ENCODE peak calls at places on chromosomes 12 and 14, in five cellular contexts. G, S, R, U and B are unnamed samples.

GRCh38 chr14:96797943-96798349 is 764 bp downstream of the VRK1 start:
- DNase-seq in G (no peak), S (no peak), R (peak; percentile 17), U (no peak), B (no peak)

GRCh38 chr14:23694085-23694975 is 58.2 kb downstream of the DHRS2 start:
- DNase-seq in G (no peak), S (no peak), R (no peak), U (no peak), B (no peak)

GRCh38 chr12:47124451-47124850 is 44.7 kb upstream of the AMIGO2 start:
- DNase-seq in G (no peak), S (no peak), R (no peak), U (no peak), B (no peak)

GRCh38 chr14:99612065-99612736 is 8.2 kb upstream of the CCDC85C start:
- DNase-seq in G (no peak), S (no peak), R (no peak), U (no peak), B (no peak)

GRCh38 chr14:33899723-33900341 is 51.0 kb downstream of the EGLN3 start:
- DNase-seq in G (no peak), S (no peak), R (no peak), U (no peak), B (no peak)

GRCh38 chr14:23538785-23539184 is 12.8 kb downstream of the ZFHX2 start:
- DNase-seq in G (no peak), S (peak; percentile 59), R (no peak), U (no peak), B (no peak)

GRCh38 chr12:23004473-23005020 is 379.6 kb downstream of the ETNK1 start:
- DNase-seq in G (no peak), S (no peak), R (no peak), U (no peak), B (no peak)

GRCh38 chr14:79704406-79704805 is 506.9 kb downstream of the DIO2 start:
- DNase-seq in G (no peak), S (no peak), R (no peak), U (no peak), B (no peak)

GRCh38 chr12:16012086-16012485 is 101.0 kb downstream of the DERA start:
- DNase-seq in G (no peak), S (no peak), R (peak; percentile 61), U (peak; percentile 72), B (no peak)

GRCh38 chr12:94078138-94078723 is 70.1 kb upstream of the PLXNC1 start:
- DNase-seq in G (no peak), S (no peak), R (no peak), U (no peak), B (no peak)

GRCh38 chr14:103058209-103059055 is 1.1 kb upstream of the CDC42BPB start:
- DNase-seq in G (no peak), S (peak; percentile 64), R (no peak), U (no peak), B (no peak)

GRCh38 chr14:24377660-24378059 is 9.7 kb downstream of the NFATC4 start:
- DNase-seq in G (no peak), S (no peak), R (no peak), U (no peak), B (no peak)

GRCh38 chr14:80208426-80208950 is 2.8 kb downstream of the DIO2 start:
- DNase-seq in G (no peak), S (no peak), R (no peak), U (no peak), B (no peak)

GRCh38 chr12:63085120-63085519 is 65.9 kb downstream of the AVPR1A start:
- DNase-seq in G (no peak), S (no peak), R (no peak), U (no peak), B (no peak)

GRCh38 chr12:52946797-52947547 is 1.9 kb upstream of the KRT18 start:
- DNase-seq in G (no peak), S (no peak), R (no peak), U (no peak), B (no peak)

GRCh38 chr12:20643822-20644221 is 51.3 kb upstream of the SLCO1C1 start:
- DNase-seq in G (no peak), S (no peak), R (no peak), U (no peak), B (no peak)

GRCh38 chr14:100140452-100141132 is 18.9 kb downstream of the DEGS2 start:
- DNase-seq in G (no peak), S (no peak), R (no peak), U (no peak), B (no peak)

GRCh38 chr14:104091061-104091926 is 5.8 kb downstream of the ASPG start:
- DNase-seq in G (peak; percentile 49), S (peak; percentile 73), R (no peak), U (no peak), B (no peak)

GRCh38 chr12:83015390-83016225 is 328.9 kb downstream of the TMTC2 start:
- DNase-seq in G (no peak), S (no peak), R (no peak), U (peak; percentile 67), B (peak; percentile 12)

GRCh38 chr12:54725233-54725843 is 77.2 kb upstream of the DCD start:
- DNase-seq in G (no peak), S (no peak), R (peak; percentile 55), U (no peak), B (no peak)

GRCh38 chr12:41023836-41024235 is 164.3 kb upstream of the PDZRN4 start:
- DNase-seq in G (no peak), S (no peak), R (no peak), U (no peak), B (no peak)

GRCh38 chr12:112738531-112738930 is 53.0 kb upstream of the RPH3A start:
- DNase-seq in G (no peak), S (no peak), R (no peak), U (no peak), B (no peak)

GRCh38 chr12:67582238-67582834 is 66.2 kb upstream of the DYRK2 start:
- DNase-seq in G (no peak), S (no peak), R (no peak), U (no peak), B (no peak)

GRCh38 chr12:23952071-23952470 is 2.6 kb upstream of the SOX5 start:
- DNase-seq in G (no peak), S (no peak), R (no peak), U (no peak), B (no peak)

GRCh38 chr12:48182659-48183058 is 785 bp upstream of the CCDC184 start:
- DNase-seq in G (no peak), S (no peak), R (no peak), U (no peak), B (no peak)

GRCh38 chr12:40105515-40106201 is at the start of gene SLC2A13:
- DNase-seq in G (peak; percentile 84), S (peak; percentile 94), R (peak; percentile 83), U (peak; percentile 81), B (peak; percentile 70)

GRCh38 chr12:62379026-62379722 is 87.5 kb upstream of the MON2 start:
- DNase-seq in G (no peak), S (no peak), R (no peak), U (no peak), B (no peak)

GRCh38 chr12:114912811-114913210 is 228.8 kb upstream of the TBX3 start:
- DNase-seq in G (no peak), S (no peak), R (no peak), U (no peak), B (no peak)

GRCh38 chr14:100317897-100318808 is 5.0 kb upstream of the SLC25A47 start:
- DNase-seq in G (peak; percentile 77), S (peak; percentile 95), R (peak; percentile 21), U (peak; percentile 72), B (peak; percentile 72)

GRCh38 chr14:20563966-20564365 is 3.1 kb upstream of the RNASE9 start:
- DNase-seq in G (no peak), S (no peak), R (no peak), U (no peak), B (no peak)

GRCh38 chr12:10673660-10674384 is at the start of gene STYK1:
- DNase-seq in G (peak; percentile 92), S (peak; percentile 87), R (peak; percentile 90), U (peak; percentile 67), B (peak; percentile 15)
- H3K4me3 ChIP-seq in G (peak within 1 kb of the TSS; percentile 25), S (peak within 1 kb of the TSS; percentile 47), R (peak within 1 kb of the TSS; percentile 47), U (peak within 1 kb of the TSS; percentile 2), B (peak within 1 kb of the TSS; percentile 4)

DNA sequence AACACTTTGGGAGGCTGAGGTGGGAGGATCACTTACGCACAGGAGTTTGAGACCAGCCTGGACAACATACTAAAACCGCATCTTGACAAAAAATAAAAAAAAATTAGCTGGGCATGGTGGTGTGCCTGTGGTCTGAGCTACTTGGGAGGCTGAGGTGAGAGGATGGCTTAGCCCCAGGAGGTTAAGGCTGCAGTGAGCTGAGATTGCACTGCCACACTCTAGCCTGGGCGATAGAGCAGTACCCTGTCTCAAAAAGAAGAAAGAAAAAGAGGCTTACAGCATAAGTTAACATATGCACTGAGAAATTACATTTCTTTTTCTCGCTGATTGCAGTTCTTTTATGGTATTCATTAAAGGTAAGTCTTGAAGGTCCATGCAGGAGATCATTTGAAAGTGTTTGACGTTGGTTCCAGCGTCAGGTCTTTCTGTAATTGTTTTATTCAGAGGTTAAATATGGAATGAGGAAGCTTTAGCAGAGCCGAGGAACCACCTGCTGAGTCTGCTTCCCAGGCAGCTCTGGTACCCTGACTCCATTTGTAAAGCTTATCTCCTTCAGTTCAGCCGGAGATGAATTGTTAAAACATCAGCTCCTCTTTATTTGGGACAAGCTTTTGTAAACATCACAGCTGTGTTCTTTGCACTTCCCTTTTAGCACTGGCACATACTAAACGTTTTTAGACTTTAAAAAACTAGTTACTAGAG is 18.5 kb downstream of the SFSWAP start:
- DNase-seq in G (no peak), S (no peak), R (no peak), U (no peak), B (no peak)
- H3K36me3 ChIP-seq in G (peaks cover 13% of the 10 kb centered on the region), S (peaks cover 96% of the 10 kb centered on the region), R (no peaks in the 10 kb centered on the region), U (peaks cover 48% of the 10 kb centered on the region), B (peaks cover 97% of the 10 kb centered on the region)

DNA sequence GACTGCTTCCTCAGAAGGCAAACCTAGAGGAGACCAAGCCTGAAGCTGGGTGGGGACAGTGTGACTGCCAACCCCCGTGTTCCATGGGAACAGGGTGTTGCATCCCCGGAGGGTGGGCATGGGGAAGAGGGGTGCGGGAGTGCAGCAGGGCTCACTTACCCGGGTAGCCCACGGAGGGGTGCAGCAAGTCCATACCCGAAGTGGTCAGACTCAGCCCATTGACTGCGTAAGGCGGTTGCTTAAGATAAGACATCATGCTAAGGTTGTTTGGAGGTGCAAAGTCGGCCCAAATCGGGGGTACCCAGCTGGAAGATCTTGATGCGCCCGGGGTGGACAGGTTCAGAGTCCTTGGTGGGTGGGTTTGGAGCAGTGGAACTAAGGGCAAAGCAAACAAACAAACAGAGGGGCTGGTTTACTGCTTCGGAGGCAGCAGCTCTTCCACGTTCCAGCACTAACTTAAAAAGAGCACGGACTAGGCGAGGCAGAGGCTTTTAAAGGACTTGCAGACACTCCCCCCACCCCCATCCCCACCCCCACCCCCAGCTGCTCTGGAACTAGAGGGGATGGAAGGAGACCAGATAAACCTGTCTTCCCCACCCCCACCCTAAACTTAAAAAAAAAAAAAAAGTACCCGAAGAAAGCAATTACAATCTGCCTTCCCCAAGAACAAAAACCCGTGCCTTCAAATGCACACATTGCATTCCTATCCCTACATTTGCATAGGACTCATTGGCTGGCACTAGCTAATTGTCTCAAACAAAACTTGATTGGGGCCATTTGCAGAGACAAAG is 4.9 kb downstream of the OTX2 start:
- DNase-seq in G (no peak), S (no peak), R (no peak), U (no peak), B (no peak)
- H3K4me3 ChIP-seq in G (no peak overlapping the region), S (no peak overlapping the region), R (no peak overlapping the region), U (no peak overlapping the region), B (no peak overlapping the region)

DNA sequence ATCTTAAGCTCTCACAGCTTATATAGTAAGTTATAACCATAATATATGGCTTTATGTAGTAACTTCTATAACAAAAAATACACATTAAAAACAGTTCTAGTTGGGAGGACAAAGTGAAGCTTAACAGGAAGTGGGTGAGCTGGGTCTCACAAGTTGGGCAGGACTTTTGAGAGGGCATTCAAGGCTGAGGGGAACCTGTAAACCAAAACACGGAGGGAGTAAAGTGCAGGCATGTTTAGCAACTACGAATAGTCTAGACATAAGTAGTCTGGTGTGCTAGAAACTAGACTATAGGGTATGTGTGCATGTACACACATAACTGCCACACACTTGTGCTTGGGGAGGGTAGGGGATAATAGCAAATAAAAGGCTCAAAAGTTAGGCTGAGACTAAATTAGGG is 14.2 kb upstream of the NEK9 start:
- DNase-seq in G (no peak), S (no peak), R (no peak), U (no peak), B (no peak)
- H3K36me3 ChIP-seq in G (no peaks in the 10 kb centered on the region), S (no peaks in the 10 kb centered on the region), R (no peaks in the 10 kb centered on the region), U (no peaks in the 10 kb centered on the region), B (peaks cover 15% of the 10 kb centered on the region)